ENCODE peak calls at places on chromosomes 6 and 20, in seven cellular contexts. P is heart left ventricle, S is astrocyte of the cerebellum, Q is dermis microvascular lymphatic vessel endothelial cell, A is Calu3, Y is NCI-H345, B is uterus. E is an unnamed sample.

GRCh38 chr6:152151930-152152329 is 344.4 kb downstream of the ESR1 start:
- DNase-seq in P (no peak), Q (no peak), B (no peak), S (no peak), A (no peak), Y (no peak), E (no peak)

GRCh38 chr6:23659125-23659524 is 466.9 kb upstream of the NRSN1 start:
- DNase-seq in P (no peak), S (no peak), Y (peak; percentile 61), Q (no peak), B (no peak), A (peak; percentile 66), E (no peak)

GRCh38 chr20:48831702-48832422 is 4.1 kb upstream of the PREX1 start:
- DNase-seq in S (no peak), P (peak; percentile 57), A (peak; percentile 44), Y (no peak), Q (peak; percentile 76), B (peak; percentile 29), E (no peak)

GRCh38 chr6:106509420-106510089 is 119.7 kb downstream of the RTN4IP1 start:
- DNase-seq in A (no peak), B (no peak), P (no peak), S (no peak), Q (no peak), Y (no peak), E (no peak)

GRCh38 chr6:14066782-14067406 is 50.7 kb upstream of the CD83 start:
- DNase-seq in Y (peak; percentile 37), S (peak; percentile 84), P (no peak), B (peak; percentile 24), Q (peak; percentile 36), A (peak; percentile 13), E (no peak)

GRCh38 chr6:54053893-54054391 is 57.3 kb upstream of the MLIP start:
- DNase-seq in A (peak; percentile 39), S (peak; percentile 66), Y (no peak), P (no peak), B (no peak), Q (no peak), E (peak; percentile 60)

GRCh38 chr20:34096699-34097420 is 15.2 kb downstream of the EIF2S2 start:
- DNase-seq in B (no peak), P (no peak), S (no peak), Y (no peak), Q (no peak), A (no peak), E (no peak)

GRCh38 chr20:63082308-63082938 is 75.7 kb upstream of the BHLHE23 start:
- DNase-seq in P (peak; percentile 37), A (peak; percentile 75), S (no peak), Q (peak; percentile 15), Y (no peak), B (no peak), E (no peak)

GRCh38 chr6:113089056-113089455 is 741.9 kb downstream of the RFPL4B start:
- DNase-seq in B (no peak), Y (no peak), Q (no peak), S (no peak), P (no peak), A (no peak), E (no peak)

GRCh38 chr6:32176476-32177181 is 745 bp upstream of the AGPAT1 start:
- DNase-seq in A (no peak), Y (no peak), S (no peak), Q (no peak), B (no peak), P (no peak), E (no peak)

GRCh38 chr6:72218125-72218524 is 331.8 kb downstream of the RIMS1 start:
- DNase-seq in S (peak; percentile 3), Y (peak; percentile 32), Q (peak; percentile 2), P (no peak), A (peak; percentile 57), B (no peak), E (no peak)

GRCh38 chr20:20360464-20360863 is 7.4 kb upstream of the INSM1 start:
- DNase-seq in Q (peak; percentile 33), S (peak; percentile 33), Y (peak; percentile 78), P (peak; percentile 22), A (no peak), B (no peak), E (no peak)

GRCh38 chr6:20117474-20117873 is 94.8 kb downstream of the MBOAT1 start:
- DNase-seq in A (peak; percentile 85), P (no peak), Q (no peak), B (no peak), S (no peak), Y (no peak), E (no peak)

GRCh38 chr20:44962483-44962882 is 2.3 kb upstream of the TOMM34 start:
- DNase-seq in Y (no peak), S (no peak), P (no peak), Q (no peak), B (no peak), A (no peak), E (no peak)

GRCh38 chr6:99613398-99613704 is 6.7 kb downstream of the PRDM13 start:
- DNase-seq in A (peak; percentile 67), S (no peak), Q (no peak), P (peak; percentile 37), B (no peak), Y (peak; percentile 73), E (peak; percentile 87)

E was measured in lower leg skin.